ENCODE peak calls at places on chromosomes 13 and 19, in seven cellular contexts. I is left lung, M is cardiac muscle cell, S is tibial nerve, V is pancreas, F is thyroid gland, R is heart right ventricle. A is an unnamed sample.
A peak's percentile ranks its signal among the peaks of the same experiment; 100 is the strongest.

GRCh38 chr13:46961719-46962118 is 64.9 kb upstream of the HTR2A start:
- DNase-seq in V (no peak), I (no peak), M (peak; percentile 75), R (no peak), F (no peak), S (no peak), A (no peak)

GRCh38 chr13:29436291-29436690 is 159.2 kb downstream of the SLC7A1 start:
- DNase-seq in V (no peak), R (no peak), F (peak; percentile 5), S (no peak), I (no peak), M (peak; percentile 57), A (no peak)

GRCh38 chr19:48646912-48647216 is 877 bp upstream of the CA11 start:
- DNase-seq in V (no peak), S (no peak), R (no peak), M (no peak), F (no peak), I (no peak), A (no peak)

GRCh38 chr19:34254552-34255432 is at the start of gene GARRE1:
- DNase-seq in V (peak; percentile 80), S (peak; percentile 76), F (peak; percentile 91), R (peak; percentile 51), M (peak; percentile 70), I (no peak), A (peak; percentile 10)

GRCh38 chr19:51676566-51677083 is 16.5 kb upstream of the SPACA6 start:
- DNase-seq in F (no peak), I (no peak), M (no peak), S (no peak), R (no peak), V (no peak), A (no peak)

GRCh38 chr19:48745208-48745995 is 1.3 kb downstream of the IZUMO1 start:
- DNase-seq in V (no peak), I (no peak), F (peak; percentile 46), S (no peak), M (peak; percentile 76), R (no peak), A (no peak)

GRCh38 chr19:36207605-36208252 is 6.7 kb downstream of the ZNF565 start:
- DNase-seq in I (no peak), V (no peak), F (no peak), M (no peak), R (no peak), S (no peak), A (no peak)

GRCh38 chr13:21805733-21806132 is 134.9 kb downstream of the FGF9 start:
- DNase-seq in S (no peak), M (no peak), R (no peak), F (no peak), V (no peak), I (no peak), A (no peak)

GRCh38 chr19:5480427-5480836 is 25.2 kb downstream of the ZNRF4 start:
- DNase-seq in S (no peak), M (peak; percentile 38), F (no peak), V (no peak), I (no peak), R (no peak), A (no peak)

GRCh38 chr19:4430760-4431159 is 26.8 kb downstream of the UBXN6 start:
- DNase-seq in S (no peak), I (peak; percentile 57), M (no peak), F (no peak), V (no peak), R (no peak), A (no peak)

GRCh38 chr13:23956106-23956505 is 58.8 kb upstream of the C1QTNF9B start:
- DNase-seq in V (no peak), S (no peak), M (peak; percentile 28), R (no peak), I (no peak), F (no peak), A (no peak)

GRCh38 chr13:106033634-106034033 is 501.8 kb downstream of the EFNB2 start:
- DNase-seq in F (no peak), S (no peak), R (no peak), V (no peak), I (no peak), M (peak; percentile 87), A (no peak)

GRCh38 chr13:111506621-111507020 is 186.2 kb downstream of the TEX29 start:
- DNase-seq in R (no peak), I (no peak), F (no peak), S (no peak), M (no peak), V (no peak), A (no peak)

GRCh38 chr13:109500146-109500773 is 286.1 kb downstream of the IRS2 start:
- DNase-seq in R (no peak), M (peak; percentile 31), V (no peak), S (no peak), F (no peak), I (no peak), A (no peak)

GRCh38 chr19:53365899-53366493 is 491 bp downstream of the ZNF525 start:
- DNase-seq in V (peak; percentile 75), M (no peak), I (no peak), R (peak; percentile 24), S (no peak), F (peak; percentile 37), A (no peak)

GRCh38 chr19:35545855-35546381 is 492 bp downstream of the TMEM147 start:
- DNase-seq in V (no peak), I (no peak), M (peak; percentile 30), R (peak; percentile 31), S (no peak), F (peak; percentile 55), A (peak; percentile 25)

GRCh38 chr13:101868585-101869469 is 416.4 kb downstream of the ITGBL1 start:
- DNase-seq in S (no peak), R (no peak), M (no peak), F (no peak), I (no peak), V (no peak), A (no peak)

GRCh38 chr13:80473695-80474094 is 132.8 kb upstream of the SPRY2 start:
- DNase-seq in V (no peak), I (no peak), S (no peak), M (peak; percentile 54), F (peak; percentile 37), R (no peak), A (no peak)

GRCh38 chr13:83508905-83509304 is 373.4 kb downstream of the SLITRK1 start:
- DNase-seq in V (no peak), F (no peak), R (no peak), I (no peak), S (no peak), M (peak; percentile 4), A (no peak)

GRCh38 chr13:95604534-95604915 is 40.0 kb downstream of the DZIP1 start:
- DNase-seq in I (no peak), M (no peak), F (no peak), R (no peak), V (no peak), S (no peak), A (no peak)

GRCh38 chr19:27796073-27796472 is 1416.9 kb downstream of the UQCRFS1 start:
- DNase-seq in V (no peak), R (no peak), I (no peak), M (no peak), F (no peak), S (no peak), A (no peak)

GRCh38 chr19:2327773-2328400 is 499 bp downstream of the LSM7 start:
- DNase-seq in M (peak; percentile 85), R (peak; percentile 10), S (no peak), V (no peak), F (no peak), I (peak; percentile 50), A (peak; percentile 23)

GRCh38 chr13:75691183-75691582 is 55.1 kb downstream of the LMO7 start:
- DNase-seq in R (no peak), V (no peak), I (no peak), M (no peak), F (no peak), S (no peak), A (no peak)

GRCh38 chr19:7624810-7625209 is 4.5 kb downstream of the XAB2 start:
- DNase-seq in R (no peak), I (no peak), M (no peak), V (no peak), S (no peak), F (no peak), A (no peak)

GRCh38 chr19:18651300-18651699 is 14.5 kb downstream of the KLHL26 start:
- DNase-seq in R (no peak), I (no peak), V (no peak), F (no peak), S (no peak), M (no peak), A (no peak)
- H3K27ac ChIP-seq in R (peak overlapping the region; percentile 91), I (no peak overlapping the region), V (no peak overlapping the region), F (peak overlapping the region; percentile 96), S (peak overlapping the region; percentile 61), M (no peak overlapping the region), A (no peak overlapping the region)

GRCh38 chr19:29527500-29528328 is 1.9 kb downstream of the VSTM2B start:
- DNase-seq in M (no peak), I (no peak), V (peak; percentile 47), S (no peak), R (no peak), F (no peak), A (no peak)
- H3K27me3 ChIP-seq in M (peaks cover 100% of the 10 kb centered on the region), I (peaks cover 100% of the 10 kb centered on the region), V (peaks cover 24% of the 10 kb centered on the region), S (no peaks in the 10 kb centered on the region), R (peaks cover 94% of the 10 kb centered on the region), F (peaks cover 23% of the 10 kb centered on the region), A (peaks cover 86% of the 10 kb centered on the region)

GRCh38 chr19:43552198-43552450 is 19.1 kb downstream of the ZNF575 start:
- DNase-seq in I (no peak), F (no peak), V (no peak), S (no peak), M (no peak), R (no peak), A (no peak)

GRCh38 chr19:43554317-43554895 is 20.9 kb downstream of the XRCC1 start:
- DNase-seq in I (no peak), R (no peak), F (no peak), V (no peak), M (no peak), S (no peak), A (no peak)

GRCh38 chr19:43552616-43553015 is 19.6 kb downstream of the ZNF575 start:
- DNase-seq in V (no peak), F (no peak), S (no peak), M (no peak), I (no peak), R (no peak), A (no peak)

GRCh38 chr19:43553656-43554055 is 20.7 kb downstream of the ZNF575 start:
- DNase-seq in F (no peak), I (no peak), S (no peak), V (no peak), M (no peak), R (no peak), A (no peak)

DNA sequence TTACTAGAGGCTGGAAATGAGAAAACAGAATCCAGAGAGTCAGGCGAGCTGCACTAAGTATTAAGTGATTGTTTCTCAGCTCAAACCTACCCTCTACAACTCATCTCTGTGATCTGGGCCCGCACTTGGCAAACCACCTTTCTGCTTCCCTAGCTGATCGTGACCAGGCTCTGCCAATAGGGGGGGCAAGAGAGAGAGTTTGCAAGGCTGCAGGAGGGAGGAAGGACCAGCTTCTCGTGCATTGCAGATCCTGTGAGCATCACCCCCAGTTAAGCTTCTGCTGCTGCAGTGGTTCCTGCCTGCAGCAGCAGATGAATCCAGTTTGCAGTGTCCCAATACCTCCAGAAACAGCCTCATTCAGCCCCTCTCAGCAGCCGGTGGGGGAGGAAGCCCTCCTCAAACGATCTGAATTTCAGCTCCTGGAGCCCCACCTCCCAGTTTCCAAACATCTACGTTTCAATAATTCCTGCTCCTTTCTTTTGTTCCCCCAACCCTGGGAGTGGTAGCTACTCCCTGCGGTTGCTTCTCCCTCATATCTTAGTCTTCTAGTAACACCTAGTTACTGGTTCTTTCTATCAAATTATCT is 20.0 kb downstream of the XRCC1 start:
- DNase-seq in M (peak; percentile 80), V (peak; percentile 79), F (peak; percentile 57), S (peak; percentile 42), R (no peak), I (peak; percentile 72), A (peak; percentile 82)
- TF ChIP-seq CTCF in M (peak; percentile 92), V (peak; percentile 29), F (peak; percentile 16), S (peak; percentile 50), R (peak; percentile 55), I (peak; percentile 66), A (peak; percentile 82)

GRCh38 chr19:12944064-12944674 is 1.5 kb upstream of the RAD23A start:
- DNase-seq in S (no peak), M (no peak), F (no peak), V (no peak), R (no peak), I (no peak), A (no peak)
- H3K27ac ChIP-seq in S (no peak overlapping the region), M (peak overlapping the region; percentile 98), F (no peak overlapping the region), V (no peak overlapping the region), R (no peak overlapping the region), I (no peak overlapping the region), A (peak overlapping the region; percentile 51)

A was measured in CD4-positive, alpha-beta T cell.